ENCODE peak calls at places on chromosomes 6 and 20, in seven cellular contexts. A is HepG2, C is cardiac muscle cell, S is SK-N-SH, X is IMR-90, Z is left lung, H is endothelial cell of umbilical vein. F is an unnamed sample.

GRCh38 chr6:42879372-42880239 is at the start of gene RPL7L1:
- DNase-seq in A (peak; percentile 95), C (peak; percentile 89), S (peak; percentile 75), X (peak; percentile 87), Z (peak; percentile 87), H (peak; percentile 90), F (peak; percentile 88)

GRCh38 chr6:131807321-131807643 is 538 bp upstream of the ENPP1 start:
- DNase-seq in A (no peak), C (no peak), S (no peak), X (no peak), Z (no peak), H (no peak), F (no peak)

GRCh38 chr6:45590225-45590624 is 212.5 kb upstream of the SUPT3H start:
- DNase-seq in A (no peak), C (peak; percentile 45), S (no peak), X (peak; percentile 92), Z (no peak), H (peak; percentile 44), F (no peak)

GRCh38 chr6:134310817-134311216 is 7.1 kb downstream of the SGK1 start:
- DNase-seq in A (no peak), C (no peak), S (no peak), X (no peak), Z (no peak), H (no peak), F (no peak)

GRCh38 chr6:44261581-44261980 is 3.8 kb downstream of the NFKBIE start:
- DNase-seq in A (no peak), C (no peak), S (no peak), X (no peak), Z (no peak), H (no peak), F (no peak)

GRCh38 chr6:33799714-33800113 is 4.1 kb downstream of the MLN start:
- DNase-seq in A (no peak), C (no peak), S (no peak), X (no peak), Z (no peak), H (no peak), F (no peak)

GRCh38 chr6:23642849-23643248 is 483.2 kb upstream of the NRSN1 start:
- DNase-seq in A (no peak), C (no peak), S (no peak), X (no peak), Z (no peak), H (no peak), F (no peak)

GRCh38 chr6:41586564-41586963 is 40.4 kb downstream of the FOXP4 start:
- DNase-seq in A (no peak), C (no peak), S (peak; percentile 55), X (peak; percentile 22), Z (no peak), H (no peak), F (no peak)

GRCh38 chr6:47221565-47221964 is 88.1 kb downstream of the TNFRSF21 start:
- DNase-seq in A (no peak), C (no peak), S (no peak), X (no peak), Z (no peak), H (no peak), F (no peak)

GRCh38 chr20:45378191-45378590 is at the start of gene TP53TG5:
- DNase-seq in A (no peak), C (no peak), S (no peak), X (no peak), Z (no peak), H (no peak), F (no peak)

GRCh38 chr6:782141-782540 is 89.2 kb upstream of the EXOC2 start:
- DNase-seq in A (no peak), C (no peak), S (no peak), X (no peak), Z (no peak), H (no peak), F (no peak)

GRCh38 chr6:65112435-65112834 is 594.6 kb downstream of the EYS start:
- DNase-seq in A (no peak), C (no peak), S (no peak), X (no peak), Z (no peak), H (no peak), F (no peak)

GRCh38 chr20:41141153-41141815 is 3.9 kb downstream of the PLCG1 start:
- DNase-seq in A (peak; percentile 49), C (peak; percentile 51), S (peak; percentile 32), X (peak; percentile 58), Z (peak; percentile 33), H (peak; percentile 86), F (no peak)

GRCh38 chr6:81766482-81767069 is 14.1 kb upstream of the TENT5A start:
- DNase-seq in A (peak; percentile 78), C (peak; percentile 95), S (no peak), X (peak; percentile 93), Z (no peak), H (peak; percentile 92), F (no peak)

GRCh38 chr6:95431637-95432228 is 145.6 kb upstream of the MANEA start:
- DNase-seq in A (peak; percentile 9), C (peak; percentile 54), S (peak; percentile 39), X (peak; percentile 40), Z (no peak), H (peak; percentile 64), F (peak; percentile 25)

GRCh38 chr6:53796451-53796780 is 1.6 kb downstream of the LRRC1 start:
- DNase-seq in A (peak; percentile 48), C (no peak), S (no peak), X (no peak), Z (no peak), H (peak; percentile 40), F (no peak)

GRCh38 chr6:133243723-133244122 is 2.6 kb downstream of the EYA4 start:
- DNase-seq in A (no peak), C (no peak), S (no peak), X (no peak), Z (no peak), H (no peak), F (no peak)

GRCh38 chr20:8156603-8157079 is 24.6 kb downstream of the PLCB1 start:
- DNase-seq in A (peak; percentile 90), C (no peak), S (no peak), X (peak; percentile 59), Z (no peak), H (peak; percentile 64), F (no peak)

GRCh38 chr6:4354181-4354580 is 218.8 kb upstream of the ECI2 start:
- DNase-seq in A (no peak), C (no peak), S (no peak), X (no peak), Z (no peak), H (no peak), F (no peak)

GRCh38 chr6:4351506-4351852 is 216.1 kb upstream of the ECI2 start:
- DNase-seq in A (no peak), C (no peak), S (no peak), X (no peak), Z (no peak), H (no peak), F (no peak)

GRCh38 chr6:4352731-4353130 is 217.4 kb upstream of the ECI2 start:
- DNase-seq in A (no peak), C (no peak), S (no peak), X (peak; percentile 34), Z (no peak), H (no peak), F (no peak)

GRCh38 chr6:4350571-4351505 is 215.5 kb upstream of the ECI2 start:
- DNase-seq in A (no peak), C (peak; percentile 70), S (no peak), X (peak; percentile 73), Z (no peak), H (peak; percentile 94), F (no peak)

GRCh38 chr6:4351857-4352669 is 216.7 kb upstream of the ECI2 start:
- DNase-seq in A (no peak), C (peak; percentile 97), S (peak; percentile 7), X (peak; percentile 95), Z (peak; percentile 59), H (peak; percentile 69), F (no peak)
- H3K4me3 ChIP-seq in A (no peak overlapping the region), C (no peak overlapping the region), S (peak overlapping the region; percentile 24), X (peak overlapping the region; percentile 12), Z (no peak overlapping the region), H (no peak overlapping the region), F (no peak overlapping the region)

GRCh38 chr6:167116838-167117228 is 6.1 kb upstream of the CCR6 start:
- DNase-seq in A (no peak), C (no peak), S (no peak), X (no peak), Z (no peak), H (no peak), F (no peak)

GRCh38 chr6:167118006-167118405 is 4.9 kb upstream of the CCR6 start:
- DNase-seq in A (no peak), C (no peak), S (no peak), X (no peak), Z (no peak), H (no peak), F (no peak)

GRCh38 chr6:167119680-167120556 is 3.0 kb upstream of the CCR6 start:
- DNase-seq in A (no peak), C (no peak), S (no peak), X (no peak), Z (no peak), H (no peak), F (peak; percentile 87)

GRCh38 chr6:167120557-167121030 is 2.3 kb upstream of the CCR6 start:
- DNase-seq in A (no peak), C (peak; percentile 2), S (no peak), X (no peak), Z (no peak), H (no peak), F (no peak)

DNA sequence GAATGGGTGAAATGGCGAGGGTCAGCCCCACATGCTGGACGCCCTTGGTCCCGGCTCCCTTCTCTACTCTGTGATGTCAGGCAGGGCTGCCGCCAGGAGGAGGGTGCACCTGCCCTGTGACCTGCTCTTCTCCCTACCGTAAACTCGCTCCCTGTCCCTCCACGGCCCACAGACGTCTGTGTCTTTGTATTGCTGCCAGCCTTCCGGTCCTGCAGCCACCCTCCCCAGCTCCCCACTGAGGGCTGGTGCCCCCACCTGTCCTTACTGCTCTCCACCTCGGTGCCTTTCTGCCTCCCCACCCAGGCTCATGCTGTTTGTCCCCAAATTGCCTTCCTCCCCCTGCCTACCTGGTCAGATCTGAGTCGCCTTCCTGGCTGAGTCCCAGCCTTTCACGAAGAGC is 4.1 kb upstream of the CCR6 start:
- DNase-seq in A (no peak), C (no peak), S (no peak), X (no peak), Z (no peak), H (no peak), F (no peak)
- H3K4me1 ChIP-seq in A (peaks cover 58% of the 10 kb centered on the region), C (no peaks in the 10 kb centered on the region), S (no peaks in the 10 kb centered on the region), X (no peaks in the 10 kb centered on the region), Z (no peaks in the 10 kb centered on the region), H (no peaks in the 10 kb centered on the region), F (peaks cover 85% of the 10 kb centered on the region)

DNA sequence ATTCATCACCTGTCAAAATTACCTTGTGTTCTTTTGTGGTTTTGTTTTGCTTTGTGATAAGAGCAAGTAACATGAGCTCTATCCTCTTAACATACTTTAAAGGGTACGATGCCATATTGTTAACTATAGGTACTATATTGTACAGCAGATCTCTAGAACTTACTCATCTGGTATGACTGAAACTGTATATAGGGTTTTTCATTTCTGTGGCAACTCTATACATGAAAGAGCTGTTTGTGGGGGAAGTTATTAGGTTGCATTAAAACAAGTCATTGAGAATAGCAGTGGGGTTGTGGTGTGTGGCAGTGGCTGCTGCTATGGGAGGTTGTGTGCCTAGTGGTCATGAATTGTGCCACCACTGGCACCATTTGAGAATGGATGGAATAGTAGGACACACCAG is 268.4 kb downstream of the KCNQ5 start:
- DNase-seq in A (no peak), C (no peak), S (no peak), X (no peak), Z (no peak), H (no peak), F (no peak)
- H3K4me3 ChIP-seq in A (no peak overlapping the region), C (no peak overlapping the region), S (no peak overlapping the region), X (no peak overlapping the region), Z (no peak overlapping the region), H (no peak overlapping the region), F (no peak overlapping the region)

GRCh38 chr20:34875657-34876160 is 703 bp upstream of the ACSS2 start:
- DNase-seq in A (no peak), C (no peak), S (no peak), X (no peak), Z (no peak), H (no peak), F (no peak)
- H3K4me1 ChIP-seq in A (peaks cover 67% of the 10 kb centered on the region), C (peaks cover 3% of the 10 kb centered on the region), S (no peaks in the 10 kb centered on the region), X (peaks cover 14% of the 10 kb centered on the region), Z (peaks cover 10% of the 10 kb centered on the region), H (peaks cover 12% of the 10 kb centered on the region), F (peaks cover 54% of the 10 kb centered on the region)

F was measured in CD4-positive, alpha-beta memory T cell.